ENCODE peak calls at places on chromosomes 1 and 21, in four cellular contexts. S is tibial artery, U is breast epithelium, L is aorta. Y is an unnamed sample.

GRCh38 chr1:29805122-29805895 is 569.0 kb downstream of the PTPRU start:
- DNase-seq in S (peak), U (peak), L (peak), Y (peak)

GRCh38 chr1:179137623-179138235 is 55.9 kb downstream of the TOR3A start:
- DNase-seq in S (no peak), U (no peak), L (no peak), Y (no peak)

GRCh38 chr21:43613755-43614638 is 45.3 kb downstream of the HSF2BP start:
- DNase-seq in S (no peak), U (no peak), L (no peak), Y (no peak)

GRCh38 chr1:41678141-41678878 is 193.8 kb upstream of the EDN2 start:
- DNase-seq in S (no peak), U (peak), L (no peak), Y (no peak)

GRCh38 chr1:5771788-5772187 is 220.4 kb downstream of the NPHP4 start:
- DNase-seq in S (no peak), U (no peak), L (no peak), Y (no peak)

GRCh38 chr1:175683491-175684175 is 59.8 kb downstream of the TNR start:
- DNase-seq in S (no peak), U (no peak), L (no peak), Y (no peak)

GRCh38 chr1:59697138-59697811 is 117.5 kb upstream of the HOOK1 start:
- DNase-seq in S (no peak), U (no peak), L (no peak), Y (no peak)

GRCh38 chr1:147243228-147243685 is 773 bp downstream of the CHD1L start:
- DNase-seq in S (no peak), U (no peak), L (peak), Y (peak)

GRCh38 chr1:82515650-82516049 is 714.9 kb downstream of the ADGRL2 start:
- DNase-seq in S (no peak), U (no peak), L (no peak), Y (no peak)

GRCh38 chr1:233025156-233025555 is 74.7 kb downstream of the NTPCR start:
- DNase-seq in S (no peak), U (no peak), L (no peak), Y (no peak)

GRCh38 chr1:15192916-15193550 is 39.5 kb downstream of the TMEM51 start:
- DNase-seq in S (no peak), U (no peak), L (peak), Y (no peak)

GRCh38 chr1:182301467-182302198 is 90.0 kb downstream of the GLUL start:
- DNase-seq in S (no peak), U (no peak), L (no peak), Y (no peak)

GRCh38 chr1:223153177-223154119 is 10.4 kb upstream of the TLR5 start:
- DNase-seq in S (no peak), U (no peak), L (no peak), Y (no peak)

GRCh38 chr1:170863600-170863999 is 71.7 kb upstream of the MROH9 start:
- DNase-seq in S (no peak), U (no peak), L (no peak), Y (no peak)

GRCh38 chr1:187433598-187433997 is 604.8 kb downstream of the PLA2G4A start:
- DNase-seq in S (no peak), U (no peak), L (no peak), Y (no peak)

GRCh38 chr1:159212596-159212995 is 7.9 kb downstream of the ACKR1 start:
- DNase-seq in S (no peak), U (no peak), L (no peak), Y (no peak)

GRCh38 chr1:19074361-19074901 is 118.0 kb upstream of the IFFO2 start:
- DNase-seq in S (no peak), U (no peak), L (peak), Y (no peak)

GRCh38 chr1:109091196-109092193 is 931 bp downstream of the TMEM167B start:
- DNase-seq in S (no peak), U (no peak), L (no peak), Y (no peak)

GRCh38 chr1:218524526-218524925 is 179.4 kb downstream of the TGFB2 start:
- DNase-seq in S (no peak), U (no peak), L (no peak), Y (no peak)

GRCh38 chr1:63693956-63694607 is 79.7 kb upstream of the ROR1 start:
- DNase-seq in S (no peak), U (no peak), L (no peak), Y (no peak)

GRCh38 chr1:42758641-42759040 is 8.2 kb downstream of the P3H1 start:
- DNase-seq in S (no peak), U (no peak), L (no peak), Y (no peak)

GRCh38 chr1:222897527-222898190 is 82.8 kb downstream of the DISP1 start:
- DNase-seq in S (no peak), U (no peak), L (no peak), Y (no peak)

GRCh38 chr1:21904725-21905520 is 32.2 kb downstream of the HSPG2 start:
- DNase-seq in S (peak), U (peak), L (peak), Y (peak)

GRCh38 chr1:121516279-121516967 is 331.6 kb downstream of the SRGAP2C start:
- DNase-seq in S (no peak), U (no peak), L (no peak), Y (no peak)

GRCh38 chr1:168135116-168135981 is 1.4 kb downstream of the GPR161 start:
- DNase-seq in S (no peak), U (no peak), L (no peak), Y (no peak)

GRCh38 chr1:48236716-48237470 is 14.4 kb downstream of the SLC5A9 start:
- DNase-seq in S (no peak), U (no peak), L (no peak), Y (no peak)

GRCh38 chr1:227318852-227319607 is 738 bp upstream of the CDC42BPA start:
- DNase-seq in S (peak), U (peak), L (no peak), Y (peak)

GRCh38 chr21:20996421-20997307 is 1.5 kb upstream of the NCAM2 start:
- DNase-seq in S (no peak), U (no peak), L (no peak), Y (no peak)

GRCh38 chr1:203661572-203661971 is 34.9 kb downstream of the ATP2B4 start:
- DNase-seq in S (no peak), U (no peak), L (no peak), Y (no peak)

GRCh38 chr1:61182049-61182448 is 99.7 kb downstream of the NFIA start:
- DNase-seq in S (no peak), U (no peak), L (no peak), Y (no peak)

GRCh38 chr1:61184035-61184713 is 101.8 kb downstream of the NFIA start:
- DNase-seq in S (peak), U (peak), L (peak), Y (peak)

GRCh38 chr1:61183471-61184034 is 101.2 kb downstream of the NFIA start:
- DNase-seq in S (peak), U (peak), L (no peak), Y (peak)

GRCh38 chr1:61186753-61187152 is 104.4 kb downstream of the NFIA start:
- DNase-seq in S (no peak), U (no peak), L (no peak), Y (no peak)

DNA sequence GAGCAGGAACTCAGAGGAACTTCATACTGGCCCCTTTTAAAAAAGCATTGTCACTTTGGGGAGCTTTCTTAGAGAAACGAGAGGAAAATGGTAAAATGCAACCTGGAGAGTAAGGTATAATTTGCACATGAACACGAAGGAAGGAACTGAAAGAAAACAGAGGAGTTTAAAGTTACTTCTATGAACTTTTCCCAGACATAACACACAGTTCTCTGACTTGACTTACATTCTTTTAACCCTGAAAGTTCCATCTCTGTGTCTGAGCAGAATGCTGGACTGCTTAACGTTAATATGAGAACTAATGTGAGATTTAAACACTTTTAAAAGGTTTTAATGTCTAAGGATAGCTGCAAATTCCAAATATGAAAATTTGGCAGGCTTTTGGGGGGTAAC is 102.3 kb downstream of the NFIA start:
- DNase-seq in S (no peak), U (no peak), L (no peak), Y (no peak)
- H3K27ac ChIP-seq in S (peak), U (peak), L (peak), Y (peak)

GRCh38 chr1:89946532-89946931 is 48.4 kb upstream of the ZNF326 start:
- DNase-seq in S (no peak), U (no peak), L (no peak), Y (no peak)
- H3K27ac ChIP-seq in S (no peak), U (no peak), L (no peak), Y (no peak)

GRCh38 chr1:172926070-172926469 is 124.7 kb downstream of the TNFSF18 start:
- DNase-seq in S (no peak), U (no peak), L (no peak), Y (no peak)

GRCh38 chr1:172929006-172929405 is 121.7 kb downstream of the TNFSF18 start:
- DNase-seq in S (no peak), U (no peak), L (no peak), Y (no peak)

GRCh38 chr1:172931340-172931739 is 119.4 kb downstream of the TNFSF18 start:
- DNase-seq in S (no peak), U (no peak), L (no peak), Y (no peak)

GRCh38 chr1:172930142-172930541 is 120.6 kb downstream of the TNFSF18 start:
- DNase-seq in S (no peak), U (no peak), L (no peak), Y (no peak)

DNA sequence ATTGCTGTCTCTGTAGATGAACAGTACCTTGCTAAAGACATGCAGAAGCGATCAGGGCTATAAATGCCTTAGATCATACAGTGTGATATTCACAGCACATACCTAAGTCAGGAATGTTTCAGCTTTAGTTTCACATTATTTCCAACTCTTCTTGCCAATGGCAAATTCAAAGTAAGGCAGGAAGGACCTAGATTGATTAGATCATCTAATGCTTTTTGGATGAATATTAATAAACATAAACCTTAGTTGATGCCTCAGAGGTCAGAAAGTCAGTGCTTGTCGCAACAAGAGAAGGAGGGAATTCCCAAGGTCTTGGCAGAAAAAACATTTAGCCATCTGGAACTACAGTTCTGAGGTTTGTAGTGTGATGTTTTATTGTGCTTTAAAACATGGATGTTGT is 122.3 kb downstream of the TNFSF18 start:
- DNase-seq in S (no peak), U (no peak), L (no peak), Y (no peak)
- H3K27ac ChIP-seq in S (no peak), U (no peak), L (no peak), Y (no peak)

GRCh38 chr1:28070725-28071593 is 17.5 kb downstream of the EYA3 start:
- DNase-seq in S (no peak), U (no peak), L (no peak), Y (no peak)
- H3K27ac ChIP-seq in S (peak), U (no peak), L (peak), Y (no peak)

DNA sequence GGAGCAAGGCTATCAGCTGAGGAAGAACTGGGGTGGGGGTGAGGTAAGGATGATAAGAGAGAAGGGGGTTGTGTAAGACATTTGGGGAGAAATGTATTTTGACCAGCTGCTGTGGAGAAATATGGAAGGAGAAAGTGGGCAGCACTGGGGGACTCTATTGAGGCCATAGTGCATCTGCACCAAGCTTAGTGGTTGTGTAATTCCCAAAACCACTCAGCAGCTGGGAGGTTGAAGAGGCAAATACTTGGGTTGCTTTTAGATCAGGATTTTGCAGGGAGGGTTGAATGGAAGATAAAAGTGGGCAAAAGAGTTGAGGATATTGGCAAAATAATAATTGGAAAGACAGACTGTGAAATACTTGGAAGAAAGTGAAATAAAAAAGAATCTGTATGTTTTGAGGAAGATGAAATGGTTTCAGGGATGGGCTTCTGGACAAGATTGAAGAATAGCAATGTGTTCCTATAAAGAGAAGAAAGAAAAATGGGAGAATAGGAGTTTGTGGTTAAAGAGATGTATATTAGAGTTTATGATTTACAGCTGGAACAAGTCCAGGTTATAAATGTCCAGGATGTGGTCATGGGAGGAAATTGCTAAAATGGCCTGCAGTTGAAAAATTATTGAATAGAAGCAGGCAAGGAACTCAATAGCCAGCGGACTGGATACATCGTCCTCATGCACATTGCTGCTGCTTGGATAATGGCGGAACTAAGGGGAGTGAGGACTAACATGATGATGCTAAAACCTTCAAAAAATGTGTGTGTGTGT is 162.7 kb downstream of the DNM3 start:
- DNase-seq in S (no peak), U (no peak), L (no peak), Y (no peak)
- H3K27ac ChIP-seq in S (no peak), U (no peak), L (no peak), Y (no peak)

DNA sequence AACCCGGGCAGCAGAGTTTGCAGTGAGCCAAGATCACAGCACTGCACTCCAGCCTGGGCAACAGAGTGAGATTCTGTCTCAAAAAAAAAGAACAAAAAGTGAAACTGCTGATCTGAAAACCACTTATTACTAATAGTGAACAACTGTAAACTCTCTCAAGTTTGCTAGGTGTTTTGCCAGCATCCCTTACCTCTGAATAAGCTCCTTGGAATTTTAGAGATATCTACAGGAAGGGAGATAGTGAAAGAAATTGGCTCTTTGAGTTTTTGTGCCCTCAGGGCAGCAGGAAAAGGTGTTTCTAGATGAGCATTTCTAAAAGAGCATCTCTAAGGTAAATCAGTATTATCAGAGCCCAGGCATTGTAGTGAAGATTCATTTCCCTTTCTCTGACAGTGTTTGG is 27.1 kb downstream of the PARK7 start:
- DNase-seq in S (no peak), U (no peak), L (no peak), Y (no peak)
- H3K27ac ChIP-seq in S (peak), U (no peak), L (peak), Y (no peak)

Y was measured in coronary artery.